ENCODE peak calls at places on chromosomes 12 and 14, in six cellular contexts. Q is mesenteric fat pad, L is astrocyte of the spinal cord, O is activated T-helper 1 cell treated with Interleukin-2 at 50 U/mL for 16 hours, T is mesenchymal stem cell, W is iPS-NIHi11. Y is an unnamed sample.

GRCh38 chr14:64234877-64235651 is 59.1 kb downstream of the ESR2 start:
- DNase-seq in L (peak; percentile 67), W (no peak), O (no peak), T (no peak), Q (no peak), Y (no peak)

GRCh38 chr14:20415723-20416622 is 2.7 kb upstream of the TEP1 start:
- DNase-seq in O (no peak), W (peak; percentile 38), Q (no peak), T (peak; percentile 68), L (peak; percentile 64), Y (peak; percentile 59)

GRCh38 chr12:19648173-19648572 is 208.9 kb downstream of the AEBP2 start:
- DNase-seq in Q (no peak), T (no peak), L (no peak), W (no peak), O (no peak), Y (no peak)

GRCh38 chr12:81329088-81329487 is 251.2 kb downstream of the ACSS3 start:
- DNase-seq in W (peak; percentile 29), Q (no peak), O (no peak), T (peak; percentile 10), L (no peak), Y (peak; percentile 46)

GRCh38 chr12:64325055-64325454 is 65.5 kb downstream of the C12orf56 start:
- DNase-seq in L (no peak), T (no peak), W (no peak), O (no peak), Q (no peak), Y (no peak)

GRCh38 chr12:90124289-90124688 is 415.7 kb upstream of the ATP2B1 start:
- DNase-seq in W (no peak), L (no peak), Q (no peak), O (no peak), T (no peak), Y (no peak)

GRCh38 chr12:71558445-71558844 is 105.2 kb downstream of the ZFC3H1 start:
- DNase-seq in O (no peak), L (no peak), W (no peak), T (peak; percentile 28), Q (no peak), Y (no peak)

GRCh38 chr12:43004908-43005307 is 415.4 kb upstream of the PRICKLE1 start:
- DNase-seq in Q (no peak), L (no peak), T (no peak), O (no peak), W (no peak), Y (no peak)

GRCh38 chr14:66443158-66443695 is 42.9 kb upstream of the CCDC196 start:
- DNase-seq in L (peak; percentile 1), Q (no peak), T (no peak), O (no peak), W (no peak), Y (no peak)

GRCh38 chr12:123436017-123436964 is at the start of gene RILPL2:
- DNase-seq in O (peak; percentile 87), W (peak; percentile 89), T (peak; percentile 93), L (peak; percentile 69), Q (peak; percentile 95), Y (peak; percentile 65)

GRCh38 chr14:102121567-102121966 is 18.1 kb upstream of the WDR20 start:
- DNase-seq in O (no peak), L (no peak), W (no peak), T (no peak), Q (no peak), Y (no peak)

Y was measured in HAP-1.